ENCODE peak calls at places on chromosomes 5 and 9, in ten cellular contexts. N, P, Q, I, O, M, B, H, K and R are unnamed samples.

GRCh38 chr9:76419782-76420380 is 25.7 kb upstream of the RFK start:
- DNase-seq in K (no peak), H (no peak), M (no peak), P (peak; percentile 23), B (peak; percentile 17), I (peak; percentile 42), O (no peak), Q (no peak), N (no peak), R (no peak)

GRCh38 chr5:173989432-173990082 is 587 bp downstream of the C5orf47 start:
- DNase-seq in O (no peak), N (no peak), H (no peak), I (no peak), Q (no peak), P (no peak), B (no peak), K (no peak), M (no peak), R (no peak)

GRCh38 chr9:131113655-131114563 is 11.5 kb upstream of the NUP214 start:
- DNase-seq in O (peak; percentile 67), B (no peak), P (no peak), K (no peak), H (no peak), M (no peak), Q (no peak), I (no peak), N (no peak), R (no peak)

GRCh38 chr9:96009690-96010477 is 134.4 kb downstream of the ERCC6L2 start:
- DNase-seq in K (no peak), M (no peak), H (peak; percentile 14), I (no peak), N (no peak), Q (no peak), P (peak; percentile 46), O (no peak), B (no peak), R (no peak)

GRCh38 chr5:9658726-9659125 is 28.6 kb upstream of the TAS2R1 start:
- DNase-seq in N (no peak), Q (no peak), I (no peak), P (no peak), M (peak; percentile 30), O (no peak), H (no peak), K (no peak), B (no peak), R (no peak)

GRCh38 chr5:6633469-6634326 is 458 bp downstream of the SRD5A1 start:
- DNase-seq in I (peak; percentile 51), H (peak; percentile 19), N (no peak), Q (no peak), M (peak; percentile 22), P (peak; percentile 11), K (no peak), O (peak; percentile 84), B (no peak), R (peak; percentile 34)

GRCh38 chr5:175579742-175580432 is 78.0 kb upstream of the HRH2 start:
- DNase-seq in K (no peak), H (peak; percentile 27), Q (no peak), P (no peak), B (no peak), N (no peak), M (no peak), I (no peak), O (no peak), R (no peak)

GRCh38 chr5:120806132-120806531 is 342.0 kb downstream of the PRR16 start:
- DNase-seq in B (no peak), I (no peak), P (peak; percentile 5), M (peak; percentile 56), Q (no peak), H (no peak), K (no peak), N (no peak), O (no peak), R (no peak)

GRCh38 chr9:17063535-17064135 is 71.2 kb upstream of the CNTLN start:
- DNase-seq in O (no peak), N (no peak), B (peak; percentile 16), K (no peak), P (peak; percentile 68), H (peak; percentile 31), Q (no peak), M (peak; percentile 64), I (peak; percentile 70), R (peak; percentile 26)

GRCh38 chr5:38316544-38317224 is 58.3 kb downstream of the EGFLAM start:
- DNase-seq in M (peak; percentile 44), H (no peak), B (peak; percentile 28), O (no peak), N (peak; percentile 65), I (no peak), P (no peak), Q (no peak), K (no peak), R (peak; percentile 39)

GRCh38 chr5:96680759-96681158 is 18.6 kb downstream of the CAST start:
- DNase-seq in P (no peak), Q (no peak), I (no peak), O (peak; percentile 78), K (no peak), B (no peak), M (no peak), H (no peak), N (no peak), R (no peak)

GRCh38 chr5:150015415-150015814 is 14.9 kb downstream of the HMGXB3 start:
- DNase-seq in M (no peak), O (no peak), P (no peak), Q (no peak), B (no peak), K (no peak), H (no peak), N (no peak), I (no peak), R (no peak)

GRCh38 chr5:137233726-137234125 is 265.4 kb downstream of the SPOCK1 start:
- DNase-seq in O (no peak), K (no peak), B (no peak), N (no peak), H (peak; percentile 24), I (no peak), M (peak; percentile 4), Q (no peak), P (no peak), R (no peak)

GRCh38 chr5:137231535-137231934 is 267.6 kb downstream of the SPOCK1 start:
- DNase-seq in B (no peak), K (no peak), P (no peak), H (peak; percentile 97), O (no peak), Q (no peak), M (peak; percentile 21), N (no peak), I (no peak), R (no peak)

GRCh38 chr5:137234973-137235943 is 263.9 kb downstream of the SPOCK1 start:
- DNase-seq in I (no peak), Q (no peak), M (no peak), P (no peak), H (peak; percentile 98), N (no peak), K (no peak), O (no peak), B (no peak), R (no peak)

DNA sequence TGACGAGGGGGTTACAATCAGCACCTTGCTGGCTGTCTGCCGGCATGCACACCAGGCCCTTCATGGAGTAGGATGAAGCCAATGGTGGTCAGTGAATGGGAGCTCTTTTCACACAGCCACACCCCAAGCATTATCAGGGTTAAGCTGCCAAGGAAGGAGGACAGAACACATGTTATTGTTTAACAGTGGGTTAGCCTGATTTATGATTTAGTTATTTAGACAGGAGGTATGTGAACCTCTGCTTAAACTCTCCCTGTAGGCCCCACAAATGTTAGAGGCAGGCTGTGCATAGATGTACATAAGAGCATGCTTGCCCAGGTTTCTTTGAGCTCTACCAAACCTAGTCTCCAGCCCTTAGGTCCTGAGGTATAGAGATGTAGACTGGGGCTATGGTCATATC is 262.9 kb downstream of the SPOCK1 start:
- DNase-seq in P (no peak), I (no peak), O (no peak), Q (no peak), H (no peak), K (no peak), M (no peak), N (no peak), B (no peak), R (no peak)
- H3K27ac ChIP-seq in P (no peak overlapping the region), I (no peak overlapping the region), O (no peak overlapping the region), Q (no peak overlapping the region), H (peak overlapping the region; percentile 82), K (no peak overlapping the region), M (no peak overlapping the region), N (no peak overlapping the region), B (no peak overlapping the region), R (no peak overlapping the region)

GRCh38 chr5:103188436-103188835 is 68.3 kb downstream of the PPIP5K2 start:
- DNase-seq in Q (no peak), N (no peak), O (no peak), I (no peak), K (no peak), B (no peak), P (no peak), H (no peak), M (no peak), R (no peak)
- H3K36me3 ChIP-seq in Q (peaks cover 87% of the 10 kb centered on the region), N (no peaks in the 10 kb centered on the region), O (peaks cover 3% of the 10 kb centered on the region), I (peaks cover 3% of the 10 kb centered on the region), K (peaks cover 81% of the 10 kb centered on the region), B (peaks cover 43% of the 10 kb centered on the region), P (peaks cover 36% of the 10 kb centered on the region), H (peaks cover 4% of the 10 kb centered on the region), M (peaks cover 3% of the 10 kb centered on the region), R (peaks cover 40% of the 10 kb centered on the region)

GRCh38 chr5:53820802-53821171 is 260.3 kb downstream of the NDUFS4 start:
- DNase-seq in O (no peak), P (no peak), M (peak; percentile 11), B (no peak), K (no peak), N (no peak), Q (no peak), H (no peak), I (no peak), R (no peak)
- H3K4me1 ChIP-seq in O (no peaks in the 10 kb centered on the region), P (no peaks in the 10 kb centered on the region), M (peaks cover 2% of the 10 kb centered on the region), B (no peaks in the 10 kb centered on the region), K (no peaks in the 10 kb centered on the region), N (no peaks in the 10 kb centered on the region), Q (no peaks in the 10 kb centered on the region), H (no peaks in the 10 kb centered on the region), I (no peaks in the 10 kb centered on the region), R (peaks cover 4% of the 10 kb centered on the region)

GRCh38 chr9:121277518-121278275 is 9.7 kb downstream of the GSN start:
- DNase-seq in H (peak; percentile 37), I (no peak), K (no peak), B (no peak), O (no peak), N (no peak), P (no peak), M (peak; percentile 77), Q (no peak), R (no peak)

GRCh38 chr9:121279841-121280388 is 12.0 kb downstream of the GSN start:
- DNase-seq in B (no peak), P (no peak), H (no peak), I (no peak), M (no peak), N (no peak), K (no peak), Q (no peak), O (no peak), R (no peak)

GRCh38 chr9:121277026-121277425 is 9.1 kb downstream of the GSN start:
- DNase-seq in O (no peak), N (no peak), P (no peak), I (no peak), H (no peak), M (no peak), K (no peak), Q (no peak), B (no peak), R (no peak)

GRCh38 chr9:121280715-121281613 is 13.0 kb downstream of the GSN start:
- DNase-seq in I (no peak), N (no peak), M (no peak), H (no peak), K (no peak), O (no peak), B (no peak), Q (no peak), P (no peak), R (no peak)

GRCh38 chr9:121278535-121279169 is 10.7 kb downstream of the GSN start:
- DNase-seq in M (peak; percentile 99), P (peak; percentile 54), B (peak; percentile 68), N (peak; percentile 74), Q (peak; percentile 58), K (peak; percentile 72), I (peak; percentile 73), H (peak; percentile 98), O (no peak), R (peak; percentile 85)
- H3K27ac ChIP-seq in M (peak overlapping the region; percentile 87), P (no peak overlapping the region), B (peak overlapping the region; percentile 56), N (peak overlapping the region; percentile 81), Q (peak overlapping the region; percentile 96), K (peak overlapping the region; percentile 77), I (no peak overlapping the region), H (peak overlapping the region; percentile 90), O (peak overlapping the region; percentile 81), R (peak overlapping the region; percentile 51)